ENCODE peak calls at places on chromosome 2, in nine cellular contexts. G is pancreas, N is right cardiac atrium, V is GM12865, Y is WTC11, Z is non-pigmented ciliary epithelial cell, R is left colon, Q is D341Med, F is sciatic nerve. H is an unnamed sample.

GRCh38 chr2:225177098-225177497 is 134.8 kb upstream of the DOCK10 start:
- DNase-seq in G (no peak), N (no peak), V (no peak), Y (no peak), Z (no peak), R (no peak), Q (no peak), F (no peak), H (no peak)

GRCh38 chr2:201777043-201777442 is 3.7 kb downstream of the ALS2 start:
- DNase-seq in G (no peak), N (no peak), V (no peak), Y (no peak), Z (no peak), R (no peak), Q (no peak), F (no peak), H (no peak)

GRCh38 chr2:160859086-160859485 is 301.1 kb upstream of the TANK start:
- DNase-seq in G (no peak), N (no peak), V (no peak), Y (no peak), Z (no peak), R (no peak), Q (no peak), F (no peak), H (no peak)

GRCh38 chr2:55051026-55051866 is 995 bp upstream of the RTN4 start:
- DNase-seq in G (peak; percentile 59), N (peak; percentile 58), V (peak; percentile 42), Y (no peak), Z (peak; percentile 100), R (peak; percentile 62), Q (peak; percentile 28), F (peak; percentile 76), H (peak; percentile 94)

GRCh38 chr2:214800180-214800579 is 9.3 kb downstream of the BARD1 start:
- DNase-seq in G (no peak), N (no peak), V (no peak), Y (no peak), Z (no peak), R (no peak), Q (no peak), F (no peak), H (no peak)

GRCh38 chr2:145685323-145686050 is 1165.6 kb upstream of the ZEB2 start:
- DNase-seq in G (no peak), N (no peak), V (no peak), Y (no peak), Z (no peak), R (no peak), Q (no peak), F (no peak), H (no peak)

GRCh38 chr2:3610415-3610814 is 15.5 kb downstream of the COLEC11 start:
- DNase-seq in G (no peak), N (no peak), V (no peak), Y (no peak), Z (no peak), R (no peak), Q (no peak), F (no peak), H (peak; percentile 28)

GRCh38 chr2:231684314-231685223 is 23.8 kb upstream of the PTMA start:
- DNase-seq in G (no peak), N (peak; percentile 57), V (no peak), Y (no peak), Z (no peak), R (no peak), Q (no peak), F (no peak), H (peak; percentile 52)

GRCh38 chr2:68103656-68104055 is 40.9 kb upstream of the C1D start:
- DNase-seq in G (no peak), N (no peak), V (no peak), Y (no peak), Z (no peak), R (no peak), Q (no peak), F (no peak), H (no peak)

GRCh38 chr2:71071681-71072398 is 3.4 kb downstream of the NAGK start:
- DNase-seq in G (peak; percentile 49), N (no peak), V (peak; percentile 84), Y (peak; percentile 23), Z (no peak), R (no peak), Q (no peak), F (no peak), H (peak; percentile 66)

GRCh38 chr2:200266406-200266805 is 40.1 kb upstream of the SPATS2L start:
- DNase-seq in G (no peak), N (no peak), V (no peak), Y (no peak), Z (no peak), R (no peak), Q (no peak), F (no peak), H (no peak)

GRCh38 chr2:210004893-210005292 is 2.5 kb downstream of the RPE start:
- DNase-seq in G (no peak), N (no peak), V (no peak), Y (no peak), Z (no peak), R (no peak), Q (no peak), F (no peak), H (no peak)

GRCh38 chr2:96260404-96261260 is 5.2 kb downstream of the TMEM127 start:
- DNase-seq in G (peak; percentile 88), N (peak; percentile 45), V (peak; percentile 68), Y (peak; percentile 59), Z (no peak), R (peak; percentile 85), Q (peak; percentile 71), F (no peak), H (peak; percentile 77)

GRCh38 chr2:159497256-159497655 is 119.1 kb downstream of the BAZ2B start:
- DNase-seq in G (no peak), N (no peak), V (peak; percentile 3), Y (no peak), Z (peak; percentile 83), R (no peak), Q (no peak), F (no peak), H (no peak)

GRCh38 chr2:20148841-20149702 is 75.9 kb downstream of the SDC1 start:
- DNase-seq in G (no peak), N (no peak), V (peak; percentile 23), Y (no peak), Z (peak; percentile 93), R (no peak), Q (no peak), F (peak; percentile 55), H (no peak)

GRCh38 chr2:210503622-210504300 is 27.2 kb upstream of the LANCL1 start:
- DNase-seq in G (no peak), N (no peak), V (no peak), Y (no peak), Z (no peak), R (no peak), Q (no peak), F (no peak), H (no peak)

GRCh38 chr2:72117718-72118117 is 29.9 kb downstream of the CYP26B1 start:
- DNase-seq in G (no peak), N (no peak), V (no peak), Y (no peak), Z (no peak), R (no peak), Q (no peak), F (peak; percentile 14), H (no peak)

GRCh38 chr2:191188550-191189093 is 37.8 kb upstream of the STAT4 start:
- DNase-seq in G (no peak), N (no peak), V (no peak), Y (no peak), Z (no peak), R (no peak), Q (no peak), F (no peak), H (no peak)

GRCh38 chr2:29697715-29698114 is 223.7 kb downstream of the ALK start:
- DNase-seq in G (no peak), N (peak; percentile 19), V (no peak), Y (no peak), Z (no peak), R (no peak), Q (no peak), F (no peak), H (no peak)

GRCh38 chr2:16617282-16618266 is 48.1 kb downstream of the CYRIA start:
- DNase-seq in G (no peak), N (no peak), V (no peak), Y (peak; percentile 54), Z (no peak), R (no peak), Q (no peak), F (no peak), H (no peak)

GRCh38 chr2:11292464-11293255 is 51.8 kb downstream of the ROCK2 start:
- DNase-seq in G (no peak), N (no peak), V (no peak), Y (no peak), Z (no peak), R (no peak), Q (no peak), F (no peak), H (no peak)

GRCh38 chr2:71702071-71702970 is 249.0 kb downstream of the DYSF start:
- DNase-seq in G (no peak), N (no peak), V (no peak), Y (no peak), Z (no peak), R (no peak), Q (no peak), F (peak; percentile 41), H (peak; percentile 62)

GRCh38 chr2:51717318-51717717 is 685.4 kb upstream of the NRXN1 start:
- DNase-seq in G (no peak), N (no peak), V (no peak), Y (no peak), Z (peak; percentile 85), R (no peak), Q (no peak), F (no peak), H (no peak)

GRCh38 chr2:105873721-105874120 is 129.0 kb downstream of the NCK2 start:
- DNase-seq in G (no peak), N (no peak), V (peak; percentile 89), Y (no peak), Z (peak; percentile 63), R (no peak), Q (no peak), F (no peak), H (no peak)

GRCh38 chr2:17254421-17254820 is 263.8 kb downstream of the RAD51AP2 start:
- DNase-seq in G (no peak), N (no peak), V (no peak), Y (no peak), Z (no peak), R (no peak), Q (no peak), F (no peak), H (no peak)

GRCh38 chr2:219912530-219912929 is 285.1 kb downstream of the SLC4A3 start:
- DNase-seq in G (no peak), N (no peak), V (no peak), Y (no peak), Z (peak; percentile 3), R (no peak), Q (no peak), F (no peak), H (peak; percentile 69)

GRCh38 chr2:99481527-99481926 is 8.3 kb downstream of the REV1 start:
- DNase-seq in G (no peak), N (no peak), V (no peak), Y (no peak), Z (no peak), R (no peak), Q (no peak), F (no peak), H (no peak)

GRCh38 chr2:146323564-146323963 is 1521.3 kb upstream of the ACVR2A start:
- DNase-seq in G (no peak), N (no peak), V (no peak), Y (no peak), Z (no peak), R (no peak), Q (no peak), F (no peak), H (no peak)

GRCh38 chr2:189115126-189115525 is 64.4 kb downstream of the COL5A2 start:
- DNase-seq in G (no peak), N (no peak), V (no peak), Y (no peak), Z (no peak), R (no peak), Q (no peak), F (no peak), H (no peak)

GRCh38 chr2:168915433-168916328 is 14.6 kb downstream of the G6PC2 start:
- DNase-seq in G (no peak), N (no peak), V (no peak), Y (no peak), Z (no peak), R (no peak), Q (no peak), F (no peak), H (no peak)

GRCh38 chr2:180520816-180521595 is 459.4 kb upstream of the UBE2E3 start:
- DNase-seq in G (no peak), N (no peak), V (no peak), Y (no peak), Z (no peak), R (no peak), Q (no peak), F (no peak), H (no peak)

H was measured in sigmoid colon.